ENCODE peak calls at places on chromosomes 6 and 20, in six cellular contexts. C is stomach, R is cardiac muscle cell, Y is PC-9, J is spleen, D is tibial nerve. Q is an unnamed sample.

GRCh38 chr6:123323419-123324329 is 313.1 kb downstream of the TRDN start:
- DNase-seq in R (peak), D (no peak), J (no peak), Y (no peak), C (no peak), Q (no peak)

GRCh38 chr20:9256359-9256758 is 187.5 kb downstream of the PLCB4 start:
- DNase-seq in D (no peak), Y (no peak), J (no peak), C (no peak), R (no peak), Q (no peak)

GRCh38 chr6:12286381-12287132 is 3.6 kb upstream of the EDN1 start:
- DNase-seq in C (no peak), Y (no peak), J (no peak), D (no peak), R (peak), Q (no peak)

GRCh38 chr6:18423426-18423825 is 36.3 kb downstream of the RNF144B start:
- DNase-seq in R (no peak), Y (no peak), C (no peak), J (no peak), D (no peak), Q (no peak)

GRCh38 chr6:111590209-111590955 is 15.3 kb downstream of the TRAF3IP2 start:
- DNase-seq in R (no peak), J (no peak), C (no peak), Y (no peak), D (no peak), Q (no peak)

GRCh38 chr6:151535476-151536279 is 41.9 kb downstream of the CCDC170 start:
- DNase-seq in R (no peak), D (no peak), J (no peak), C (no peak), Y (no peak), Q (no peak)

GRCh38 chr6:151661928-151662327 is 145.6 kb upstream of the ESR1 start:
- DNase-seq in R (no peak), Y (no peak), J (no peak), C (no peak), D (no peak), Q (no peak)

GRCh38 chr20:56634735-56635422 is 5.8 kb downstream of the TFAP2C start:
- DNase-seq in J (no peak), R (no peak), D (no peak), Y (no peak), C (no peak), Q (no peak)

GRCh38 chr6:8082954-8083858 is 19.0 kb upstream of the BLOC1S5 start:
- DNase-seq in J (no peak), Y (peak), C (peak), R (peak), D (no peak), Q (no peak)

GRCh38 chr6:20542927-20543602 is 8.8 kb downstream of the CDKAL1 start:
- DNase-seq in R (peak), Y (no peak), J (no peak), C (no peak), D (no peak), Q (no peak)

GRCh38 chr20:31476648-31477220 is 1.6 kb downstream of the REM1 start:
- DNase-seq in Y (no peak), D (no peak), R (peak), J (no peak), C (no peak), Q (no peak)

GRCh38 chr6:158834675-158835385 is 15.7 kb upstream of the EZR start:
- DNase-seq in J (peak), Y (no peak), C (peak), R (no peak), D (no peak), Q (no peak)

GRCh38 chr6:26362093-26362835 is 2.7 kb upstream of the BTN3A2 start:
- DNase-seq in D (no peak), Y (no peak), R (no peak), J (no peak), C (no peak), Q (no peak)

GRCh38 chr6:37479266-37479854 is 20.3 kb downstream of the CCDC167 start:
- DNase-seq in C (no peak), J (no peak), R (no peak), Y (no peak), D (no peak), Q (no peak)

GRCh38 chr6:80508885-80509630 is 402.6 kb downstream of the BCKDHB start:
- DNase-seq in D (no peak), R (peak), J (no peak), Y (no peak), C (no peak), Q (no peak)

GRCh38 chr6:120938876-120939231 is 395.4 kb downstream of the TBC1D32 start:
- DNase-seq in J (no peak), Y (no peak), C (no peak), D (no peak), R (no peak), Q (no peak)

GRCh38 chr6:167949121-167949684 is 48.3 kb upstream of the KIF25 start:
- DNase-seq in C (no peak), D (no peak), R (no peak), Y (no peak), J (no peak), Q (no peak)

GRCh38 chr6:78157606-78158005 is 504.8 kb downstream of the MEI4 start:
- DNase-seq in C (no peak), R (no peak), D (no peak), Y (no peak), J (no peak), Q (no peak)

GRCh38 chr6:137497722-137498463 is 3.7 kb upstream of the OLIG3 start:
- DNase-seq in J (no peak), C (no peak), R (no peak), D (no peak), Y (no peak), Q (no peak)

GRCh38 chr20:21436186-21436585 is 38.9 kb upstream of the NKX2-4 start:
- DNase-seq in J (no peak), D (no peak), R (peak), Y (no peak), C (no peak), Q (no peak)

GRCh38 chr6:137764464-137764863 is 102.6 kb upstream of the TNFAIP3 start:
- DNase-seq in Y (no peak), C (no peak), D (no peak), R (peak), J (no peak), Q (no peak)

GRCh38 chr6:96235927-96236326 is 220.2 kb downstream of the FUT9 start:
- DNase-seq in Y (peak), R (no peak), J (no peak), C (no peak), D (no peak), Q (no peak)

GRCh38 chr6:32842690-32843089 is 1.2 kb downstream of the PSMB8 start:
- DNase-seq in Y (no peak), R (no peak), J (no peak), C (no peak), D (no peak), Q (no peak)

GRCh38 chr6:53544050-53544499 is 826 bp downstream of the GCLC start:
- DNase-seq in Y (no peak), J (no peak), R (no peak), D (no peak), C (no peak), Q (no peak)

GRCh38 chr6:37514840-37515239 is 15.1 kb upstream of the CCDC167 start:
- DNase-seq in Y (peak), R (no peak), C (no peak), J (no peak), D (no peak), Q (no peak)

GRCh38 chr20:41671143-41671542 is 53.0 kb upstream of the CHD6 start:
- DNase-seq in Y (no peak), J (no peak), R (no peak), C (no peak), D (no peak), Q (no peak)

GRCh38 chr20:50701055-50701963 is 10.0 kb upstream of the RIPOR3 start:
- DNase-seq in Y (no peak), J (no peak), C (no peak), R (no peak), D (no peak), Q (no peak)

GRCh38 chr6:139533573-139534471 is 159.4 kb upstream of the CITED2 start:
- DNase-seq in C (peak), Y (no peak), J (no peak), R (peak), D (peak), Q (no peak)

GRCh38 chr6:157893238-157893637 is 70.2 kb downstream of the SNX9 start:
- DNase-seq in D (no peak), C (no peak), R (no peak), Y (no peak), J (no peak), Q (no peak)

GRCh38 chr6:7341989-7342742 is 29.2 kb upstream of the SSR1 start:
- DNase-seq in Y (peak), D (no peak), R (no peak), C (no peak), J (no peak), Q (no peak)

GRCh38 chr20:2754426-2754825 is 46.0 kb downstream of the CPXM1 start:
- DNase-seq in R (peak), D (no peak), C (no peak), J (peak), Y (no peak), Q (no peak)

GRCh38 chr20:5180933-5181332 is 54.1 kb downstream of the CDS2 start:
- DNase-seq in J (no peak), D (no peak), C (no peak), R (no peak), Y (no peak), Q (no peak)

GRCh38 chr6:119446623-119447008 is 97.1 kb upstream of the MAN1A1 start:
- DNase-seq in D (peak), C (peak), J (no peak), Y (peak), R (peak), Q (no peak)

GRCh38 chr6:72182337-72183246 is 296.2 kb downstream of the RIMS1 start:
- DNase-seq in C (peak), J (no peak), D (no peak), Y (peak), R (peak), Q (peak)

GRCh38 chr6:121504227-121504626 is 68.8 kb downstream of the GJA1 start:
- DNase-seq in Y (no peak), R (peak), C (no peak), J (no peak), D (no peak), Q (no peak)

GRCh38 chr6:137236581-137237355 is 17.6 kb upstream of the IFNGR1 start:
- DNase-seq in C (no peak), Y (no peak), D (no peak), J (no peak), R (no peak), Q (no peak)

GRCh38 chr6:98653171-98653570 is 181.2 kb upstream of the POU3F2 start:
- DNase-seq in R (no peak), Y (no peak), J (no peak), C (no peak), D (no peak), Q (no peak)

GRCh38 chr6:151704383-151704782 is 103.1 kb upstream of the ESR1 start:
- DNase-seq in Y (no peak), D (no peak), J (no peak), R (no peak), C (no peak), Q (no peak)

GRCh38 chr20:49270736-49271135 is 7.1 kb downstream of the ZNFX1 start:
- DNase-seq in D (no peak), R (no peak), J (no peak), Y (no peak), C (no peak), Q (no peak)

GRCh38 chr20:49267327-49267726 is 10.5 kb downstream of the ZNFX1 start:
- DNase-seq in D (no peak), C (no peak), J (no peak), R (no peak), Y (no peak), Q (no peak)

GRCh38 chr20:49272654-49273053 is 5.2 kb downstream of the ZNFX1 start:
- DNase-seq in R (no peak), D (no peak), Y (no peak), C (no peak), J (no peak), Q (no peak)

GRCh38 chr20:49270177-49270576 is 7.7 kb downstream of the ZNFX1 start:
- DNase-seq in R (peak), Y (no peak), J (no peak), D (no peak), C (no peak), Q (no peak)

GRCh38 chr20:49268600-49269365 is 9.1 kb downstream of the ZNFX1 start:
- DNase-seq in J (no peak), D (no peak), C (no peak), R (peak), Y (no peak), Q (no peak)
- H3K27ac ChIP-seq in J (no peak), D (no peak), C (no peak), R (no peak), Y (no peak), Q (no peak)

DNA sequence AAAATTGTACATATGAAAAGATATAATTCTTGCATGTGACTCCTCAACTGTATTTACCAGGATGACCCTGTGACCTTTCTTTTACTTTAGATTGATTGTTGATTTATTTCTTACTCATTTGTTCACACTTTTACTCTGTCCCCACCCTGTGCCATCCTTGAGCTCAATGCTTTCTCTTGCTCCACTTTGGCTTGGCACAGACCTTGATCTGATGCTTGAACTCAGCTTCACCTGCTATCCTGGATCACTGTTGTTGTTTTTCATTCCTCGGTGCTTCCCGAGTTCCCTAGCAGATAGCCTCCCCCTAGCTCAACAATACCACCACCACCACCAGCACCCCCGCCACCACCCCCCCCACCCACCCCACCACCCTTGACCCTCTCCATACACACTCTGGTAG is 102.1 kb downstream of the EYA4 start:
- DNase-seq in J (no peak), R (no peak), D (no peak), Y (no peak), C (no peak), Q (no peak)
- H3K27ac ChIP-seq in J (no peak), R (no peak), D (no peak), Y (no peak), C (no peak), Q (no peak)

GRCh38 chr20:39049684-39050554 is 87.8 kb downstream of the DHX35 start:
- DNase-seq in J (peak), R (peak), Y (peak), C (peak), D (peak), Q (peak)
- H3K27ac ChIP-seq in J (peak), R (no peak), Y (no peak), C (peak), D (peak), Q (no peak)

DNA sequence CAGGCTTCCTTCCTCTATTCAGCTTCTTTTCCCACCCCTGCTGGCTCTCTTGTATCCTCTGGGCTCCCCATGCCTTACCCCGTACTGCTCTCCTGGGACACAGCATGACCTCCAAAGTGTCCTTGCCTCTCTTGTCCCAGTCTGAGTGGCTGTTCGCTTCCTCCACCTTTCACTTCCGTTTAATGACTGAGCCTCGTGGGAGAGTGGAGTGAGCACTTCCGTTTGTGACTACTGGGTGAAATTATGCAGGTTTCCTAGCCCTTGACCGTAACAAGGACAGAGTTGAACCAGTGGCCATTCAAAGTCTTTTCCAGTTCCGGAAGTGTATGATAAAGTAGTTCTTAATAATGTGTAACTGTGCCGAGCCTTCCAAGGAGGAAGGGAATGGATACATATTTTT is 109.2 kb downstream of the ARID1B start:
- DNase-seq in C (peak), D (no peak), Y (no peak), J (no peak), R (peak), Q (no peak)
- H3K27ac ChIP-seq in C (peak), D (no peak), Y (no peak), J (peak), R (peak), Q (no peak)

GRCh38 chr6:1711136-1711535 is 101.4 kb downstream of the FOXC1 start:
- DNase-seq in C (no peak), R (no peak), J (no peak), D (no peak), Y (no peak), Q (no peak)
- H3K27ac ChIP-seq in C (no peak), R (no peak), J (no peak), D (no peak), Y (no peak), Q (no peak)